ENCODE peak calls at places on chromosomes 11 and 22, in nine cellular contexts. G is dorsolateral prefrontal cortex, B is foreskin fibroblast, K is fibroblast of villous mesenchyme, L is astrocyte of the spinal cord, M is keratinocyte, N is AG09319, S is cardiac muscle cell, H is H1. Z is an unnamed sample.

GRCh38 chr11:65695459-65696241 is 16.4 kb upstream of the KAT5 start:
- DNase-seq in G (peak; percentile 82), B (no peak), K (no peak), L (no peak), M (no peak), N (no peak), S (peak; percentile 58), H (no peak), Z (no peak)

GRCh38 chr11:59551651-59552521 is 40.5 kb downstream of the OR4D9 start:
- DNase-seq in G (no peak), B (peak; percentile 74), K (peak; percentile 85), L (peak; percentile 90), M (no peak), N (peak; percentile 78), S (peak; percentile 89), H (no peak), Z (no peak)

GRCh38 chr22:42977574-42977973 is 37.4 kb downstream of the PACSIN2 start:
- DNase-seq in G (no peak), B (no peak), K (no peak), L (no peak), M (no peak), N (no peak), S (no peak), H (no peak), Z (no peak)

GRCh38 chr11:134164490-134165370 is 59.0 kb downstream of the NCAPD3 start:
- DNase-seq in G (no peak), B (no peak), K (no peak), L (no peak), M (no peak), N (no peak), S (no peak), H (no peak), Z (no peak)

GRCh38 chr11:61488651-61489291 is 19.8 kb upstream of the LRRC10B start:
- DNase-seq in G (no peak), B (no peak), K (peak; percentile 28), L (no peak), M (no peak), N (no peak), S (peak; percentile 59), H (no peak), Z (no peak)

GRCh38 chr11:115886111-115886733 is 382.0 kb upstream of the CADM1 start:
- DNase-seq in G (no peak), B (no peak), K (no peak), L (no peak), M (no peak), N (no peak), S (no peak), H (no peak), Z (no peak)

GRCh38 chr11:94400839-94401772 is at the start of gene GPR83:
- DNase-seq in G (no peak), B (no peak), K (no peak), L (peak; percentile 5), M (no peak), N (no peak), S (peak; percentile 20), H (no peak), Z (peak; percentile 53)

GRCh38 chr11:44726278-44727113 is at the start of gene TSPAN18:
- DNase-seq in G (no peak), B (no peak), K (no peak), L (no peak), M (no peak), N (no peak), S (no peak), H (peak; percentile 58), Z (peak; percentile 31)

GRCh38 chr11:73188301-73188700 is 29.8 kb upstream of the P2RY2 start:
- DNase-seq in G (no peak), B (no peak), K (no peak), L (no peak), M (no peak), N (no peak), S (no peak), H (no peak), Z (no peak)

GRCh38 chr22:39318507-39319283 is 728 bp downstream of the RPL3 start:
- DNase-seq in G (no peak), B (no peak), K (no peak), L (no peak), M (peak; percentile 23), N (no peak), S (peak; percentile 58), H (no peak), Z (no peak)

GRCh38 chr11:9969068-9969467 is 305.2 kb downstream of the SWAP70 start:
- DNase-seq in G (no peak), B (no peak), K (peak; percentile 63), L (no peak), M (no peak), N (no peak), S (no peak), H (no peak), Z (no peak)

GRCh38 chr11:17601206-17602075 is 54.4 kb downstream of the OTOG start:
- DNase-seq in G (no peak), B (no peak), K (no peak), L (no peak), M (no peak), N (no peak), S (no peak), H (no peak), Z (no peak)

GRCh38 chr11:91263698-91264097 is 960.9 kb upstream of the FAT3 start:
- DNase-seq in G (no peak), B (no peak), K (no peak), L (no peak), M (no peak), N (no peak), S (no peak), H (no peak), Z (no peak)

GRCh38 chr11:91265946-91266345 is 958.7 kb upstream of the FAT3 start:
- DNase-seq in G (no peak), B (no peak), K (peak; percentile 26), L (no peak), M (no peak), N (no peak), S (no peak), H (no peak), Z (no peak)

GRCh38 chr11:91257593-91258170 is 966.9 kb upstream of the FAT3 start:
- DNase-seq in G (no peak), B (peak; percentile 1), K (no peak), L (peak; percentile 13), M (no peak), N (no peak), S (no peak), H (no peak), Z (no peak)

DNA sequence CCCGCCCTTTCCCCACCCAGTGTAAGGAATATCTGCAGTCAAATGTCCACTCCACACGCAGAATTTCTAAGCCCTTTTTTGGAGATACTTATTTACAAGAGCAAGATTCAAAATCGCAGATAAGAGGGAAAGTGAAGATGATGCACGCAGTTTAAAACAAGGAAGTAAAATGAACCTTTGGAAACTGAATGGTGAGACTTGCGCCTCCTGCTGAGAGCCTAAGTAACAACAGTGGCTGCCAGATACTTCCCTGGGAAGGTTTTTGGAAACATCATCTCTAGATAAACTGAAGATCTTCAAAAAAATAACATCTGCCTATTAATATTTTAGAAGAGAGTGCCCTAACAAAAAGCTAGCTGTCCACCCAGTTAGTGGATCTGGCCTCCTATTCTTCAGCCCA is 963.1 kb upstream of the FAT3 start:
- DNase-seq in G (no peak), B (no peak), K (no peak), L (no peak), M (no peak), N (no peak), S (no peak), H (no peak), Z (no peak)
- TF ChIP-seq CTCF in G (no peak), B (no peak), K (peak; percentile 6), L (no peak), M (peak; percentile 4), N (no peak), S (no peak), H (peak; percentile 66), Z (no peak)

DNA sequence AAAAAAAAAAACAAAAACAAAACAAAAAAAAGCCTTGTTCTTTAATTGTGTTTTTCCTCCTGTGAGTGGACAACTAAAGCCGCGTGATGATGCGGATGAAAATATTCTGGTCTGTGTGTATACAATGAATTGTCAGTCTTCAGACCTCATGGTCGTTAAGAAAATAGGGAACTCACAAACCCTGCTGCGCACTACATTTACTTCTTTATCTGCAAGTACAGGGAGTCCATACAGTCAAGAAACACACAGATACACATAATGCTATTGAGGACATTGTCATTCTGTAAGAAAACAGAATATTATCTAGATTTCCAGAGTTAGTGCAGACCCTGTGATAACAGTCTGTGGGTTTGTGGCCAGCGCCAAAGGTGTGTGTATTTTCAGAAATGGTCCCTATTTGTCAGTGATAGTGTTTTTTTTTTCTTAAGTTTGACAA is 17.3 kb upstream of the ADSL start:
- DNase-seq in G (no peak), B (no peak), K (no peak), L (no peak), M (no peak), N (no peak), S (no peak), H (no peak), Z (no peak)
- TF ChIP-seq CTCF in G (no peak), B (no peak), K (no peak), L (no peak), M (no peak), N (no peak), S (no peak), H (no peak), Z (no peak)

GRCh38 chr11:76424379-76424778 is 20.4 kb upstream of the EMSY start:
- DNase-seq in G (no peak), B (no peak), K (no peak), L (no peak), M (no peak), N (no peak), S (no peak), H (no peak), Z (no peak)

GRCh38 chr11:76424891-76425290 is 19.9 kb upstream of the EMSY start:
- DNase-seq in G (no peak), B (no peak), K (no peak), L (no peak), M (no peak), N (no peak), S (no peak), H (no peak), Z (no peak)

GRCh38 chr11:76415073-76415472 is 29.7 kb upstream of the EMSY start:
- DNase-seq in G (no peak), B (no peak), K (no peak), L (no peak), M (no peak), N (no peak), S (no peak), H (peak; percentile 29), Z (no peak)

DNA sequence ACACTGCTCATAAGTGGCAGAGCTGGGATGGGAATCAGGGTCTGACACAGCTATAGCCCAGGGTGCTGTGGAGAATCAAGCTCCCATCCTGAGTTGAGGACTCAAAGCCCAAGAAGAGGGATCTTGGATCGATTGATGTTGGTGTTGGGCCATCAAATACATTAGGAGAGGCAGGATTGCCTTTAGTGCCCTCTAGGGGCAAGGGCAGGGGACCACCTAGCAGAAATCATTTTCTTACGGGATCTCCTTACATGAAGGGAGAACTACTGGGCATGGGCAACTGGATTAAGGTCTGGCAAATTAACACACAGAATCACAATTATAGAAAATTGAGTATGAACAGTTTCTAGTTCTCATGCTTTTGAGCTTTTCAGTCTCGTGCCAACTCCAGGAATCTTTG is 24.9 kb upstream of the EMSY start:
- DNase-seq in G (no peak), B (no peak), K (no peak), L (no peak), M (no peak), N (no peak), S (peak; percentile 3), H (no peak), Z (no peak)
- TF ChIP-seq CTCF in G (no peak), B (no peak), K (peak; percentile 30), L (peak; percentile 26), M (peak; percentile 43), N (peak; percentile 14), S (peak; percentile 35), H (peak; percentile 80), Z (no peak)

GRCh38 chr11:7904910-7905309 is 26.2 kb downstream of the OR10A6 start:
- DNase-seq in G (no peak), B (peak; percentile 51), K (peak; percentile 28), L (peak; percentile 10), M (no peak), N (peak; percentile 28), S (no peak), H (no peak), Z (no peak)
- TF ChIP-seq CTCF in G (peak; percentile 16), B (peak; percentile 25), K (peak; percentile 28), L (no peak), M (peak; percentile 40), N (peak; percentile 57), S (no peak), H (peak; percentile 50), Z (no peak)